ENCODE peak calls at places on chromosomes 13 and 19, in four cellular contexts. X is RPMI7951, W is iPS-NIHi11, Y is nephron progenitor cell. L is an unnamed sample.

GRCh38 chr13:43167058-43167457 is 143.7 kb downstream of the DNAJC15 start:
- DNase-seq in X (no peak), W (no peak), Y (no peak), L (no peak)

GRCh38 chr19:55529636-55530230 is 7.2 kb downstream of the SBK2 start:
- DNase-seq in X (no peak), W (no peak), Y (no peak), L (no peak)

GRCh38 chr19:16406356-16406755 is 65.4 kb downstream of the EPS15L1 start:
- DNase-seq in X (no peak), W (no peak), Y (no peak), L (no peak)

GRCh38 chr19:53432088-53432661 is 391 bp downstream of the ZNF761 start:
- DNase-seq in X (peak; percentile 37), W (peak; percentile 29), Y (peak; percentile 48), L (peak; percentile 31)

GRCh38 chr13:71751074-71751473 is 115.9 kb downstream of the DACH1 start:
- DNase-seq in X (no peak), W (no peak), Y (no peak), L (no peak)

GRCh38 chr13:36706755-36707154 is 32.9 kb downstream of the SERTM1 start:
- DNase-seq in X (no peak), W (no peak), Y (no peak), L (no peak)

GRCh38 chr13:38350114-38350617 is 515 bp downstream of the UFM1 start:
- DNase-seq in X (peak; percentile 36), W (peak; percentile 41), Y (peak; percentile 51), L (peak; percentile 61)

GRCh38 chr19:405138-405965 is 3.6 kb downstream of the C2CD4C start:
- DNase-seq in X (no peak), W (peak; percentile 7), Y (no peak), L (no peak)

GRCh38 chr19:8302734-8303133 is 5.4 kb downstream of the CD320 start:
- DNase-seq in X (no peak), W (no peak), Y (no peak), L (peak; percentile 1)

GRCh38 chr13:74761794-74762193 is 627.6 kb upstream of the KLF12 start:
- DNase-seq in X (no peak), W (no peak), Y (no peak), L (no peak)

GRCh38 chr19:13012690-13013608 is 17.7 kb downstream of the NFIX start:
- DNase-seq in X (peak; percentile 77), W (no peak), Y (no peak), L (no peak)

GRCh38 chr13:43905435-43906031 is 25.8 kb downstream of the LACC1 start:
- DNase-seq in X (peak; percentile 61), W (peak; percentile 47), Y (peak; percentile 24), L (peak; percentile 45)

GRCh38 chr19:15584541-15585115 is 30.4 kb upstream of the CYP4F8 start:
- DNase-seq in X (peak; percentile 55), W (peak; percentile 68), Y (peak; percentile 72), L (peak; percentile 46)

GRCh38 chr19:42191855-42192254 is 25.6 kb downstream of the DEDD2 start:
- DNase-seq in X (peak; percentile 84), W (no peak), Y (no peak), L (no peak)

GRCh38 chr19:19463348-19464117 is 51.8 kb downstream of the TSSK6 start:
- DNase-seq in X (no peak), W (no peak), Y (no peak), L (no peak)

GRCh38 chr19:39499082-39499642 is 415 bp downstream of the DLL3 start:
- DNase-seq in X (no peak), W (peak; percentile 45), Y (peak; percentile 67), L (peak; percentile 53)

GRCh38 chr19:1394252-1395193 is 6.8 kb downstream of the GAMT start:
- DNase-seq in X (no peak), W (no peak), Y (no peak), L (no peak)

L was measured in endothelial cell.